ENCODE peak calls at places on chromosomes 2 and 18, in four cellular contexts. L, B, C and N are unnamed samples.

GRCh38 chr2:120230515-120231471 is 7.6 kb upstream of the TMEM185B start:
- DNase-seq in L (no peak), B (no peak), C (no peak), N (no peak)

GRCh38 chr2:121695179-121695451 is 41.6 kb downstream of the NIFK start:
- DNase-seq in L (no peak), B (no peak), C (no peak), N (no peak)

GRCh38 chr2:157747695-157748370 is 119.2 kb upstream of the ACVR1C start:
- DNase-seq in L (peak; percentile 61), B (peak; percentile 25), C (no peak), N (no peak)

GRCh38 chr2:176407711-176408110 is 138.5 kb downstream of the MTX2 start:
- DNase-seq in L (no peak), B (no peak), C (no peak), N (no peak)

GRCh38 chr18:45829896-45830295 is 4.4 kb downstream of the SIGLEC15 start:
- DNase-seq in L (no peak), B (no peak), C (no peak), N (no peak)

GRCh38 chr2:233565685-233566140 is 869 bp downstream of the USP40 start:
- DNase-seq in L (no peak), B (no peak), C (no peak), N (no peak)

GRCh38 chr18:5673576-5673975 is 129.8 kb upstream of the EPB41L3 start:
- DNase-seq in L (no peak), B (no peak), C (no peak), N (no peak)

GRCh38 chr2:240815761-240816583 is 4.0 kb downstream of the KIF1A start:
- DNase-seq in L (no peak), B (no peak), C (no peak), N (no peak)

GRCh38 chr2:98158305-98158704 is 71.3 kb downstream of the VWA3B start:
- DNase-seq in L (no peak), B (no peak), C (no peak), N (no peak)

GRCh38 chr2:237264480-237265219 is 149.3 kb downstream of the COL6A3 start:
- DNase-seq in L (peak; percentile 68), B (no peak), C (no peak), N (peak; percentile 75)

GRCh38 chr2:237259201-237259600 is 154.8 kb downstream of the COL6A3 start:
- DNase-seq in L (no peak), B (no peak), C (no peak), N (no peak)

GRCh38 chr2:237260032-237260431 is 153.9 kb downstream of the COL6A3 start:
- DNase-seq in L (peak; percentile 60), B (no peak), C (no peak), N (no peak)

GRCh38 chr2:237258146-237258545 is 155.8 kb downstream of the COL6A3 start:
- DNase-seq in L (peak; percentile 20), B (peak; percentile 13), C (no peak), N (no peak)

GRCh38 chr2:237262838-237263771 is 150.9 kb downstream of the COL6A3 start:
- DNase-seq in L (peak; percentile 91), B (no peak), C (no peak), N (peak; percentile 91)
- TF ChIP-seq CTCF in L (no peak), B (no peak), C (no peak), N (no peak)

DNA sequence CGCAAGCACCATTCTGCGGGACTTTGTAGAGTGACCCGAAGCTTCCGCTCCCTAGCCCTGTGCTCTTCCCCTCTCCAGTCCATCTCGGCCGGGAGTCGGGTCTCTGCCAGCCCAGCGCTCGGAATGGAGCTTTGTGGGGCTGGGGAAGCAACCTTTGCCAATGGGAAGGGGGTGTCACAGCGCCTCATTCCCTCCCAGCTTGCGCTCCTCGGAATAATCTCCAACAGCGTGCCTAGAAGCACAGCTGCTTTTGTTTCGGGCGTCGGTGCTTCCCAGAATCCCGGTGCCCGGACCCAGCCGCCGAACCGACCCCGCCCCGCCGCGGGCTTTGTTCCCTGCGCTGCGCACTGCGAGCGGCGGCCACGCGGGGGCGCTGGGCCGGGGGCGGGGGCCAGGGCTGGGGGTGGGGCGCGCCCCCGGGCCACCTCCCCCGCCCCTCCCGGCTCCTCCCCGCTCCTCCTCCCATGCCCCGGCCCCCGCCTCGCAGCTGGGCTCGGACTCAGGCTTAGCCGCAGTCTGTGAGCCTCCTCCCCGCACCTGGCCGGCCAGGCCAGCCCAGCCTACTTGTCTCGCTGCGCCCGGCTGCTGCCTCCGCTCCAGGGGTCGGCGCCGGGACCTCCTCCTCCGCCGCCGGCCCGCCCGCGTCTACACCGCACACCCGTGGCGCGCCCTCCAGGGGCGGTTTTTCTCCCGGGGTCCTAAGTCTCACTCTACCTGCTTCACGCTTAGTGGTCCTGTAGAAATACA is 77.7 kb upstream of the SMAD2 start:
- DNase-seq in L (peak; percentile 39), B (peak; percentile 96), C (no peak), N (no peak)
- H3K4me3 ChIP-seq in L (peak overlapping the region; percentile 57), B (peak overlapping the region; percentile 55), C (peak overlapping the region; percentile 58), N (peak overlapping the region; percentile 47)

GRCh38 chr2:208315081-208315788 is 49.2 kb downstream of the PIKFYVE start:
- DNase-seq in L (peak; percentile 46), B (no peak), C (no peak), N (peak; percentile 13)
- TF ChIP-seq CTCF in L (no peak), B (no peak), C (no peak), N (no peak)

GRCh38 chr2:44708646-44709000 is 232.9 kb upstream of the SIX3 start:
- DNase-seq in L (no peak), B (no peak), C (no peak), N (no peak)
- H3K4me3 ChIP-seq in L (no peak overlapping the region), B (peak overlapping the region; percentile 10), C (no peak overlapping the region), N (no peak overlapping the region)

GRCh38 chr18:22175326-22175725 is 5.9 kb downstream of the GATA6 start:
- DNase-seq in L (peak; percentile 56), B (no peak), C (no peak), N (peak; percentile 40)

GRCh38 chr18:22176282-22176621 is 6.9 kb downstream of the GATA6 start:
- DNase-seq in L (no peak), B (no peak), C (no peak), N (no peak)

GRCh38 chr18:22173928-22174301 is 4.5 kb downstream of the GATA6 start:
- DNase-seq in L (peak; percentile 48), B (peak; percentile 18), C (no peak), N (no peak)

GRCh38 chr18:22173221-22173927 is 4.0 kb downstream of the GATA6 start:
- DNase-seq in L (no peak), B (no peak), C (no peak), N (peak; percentile 32)

DNA sequence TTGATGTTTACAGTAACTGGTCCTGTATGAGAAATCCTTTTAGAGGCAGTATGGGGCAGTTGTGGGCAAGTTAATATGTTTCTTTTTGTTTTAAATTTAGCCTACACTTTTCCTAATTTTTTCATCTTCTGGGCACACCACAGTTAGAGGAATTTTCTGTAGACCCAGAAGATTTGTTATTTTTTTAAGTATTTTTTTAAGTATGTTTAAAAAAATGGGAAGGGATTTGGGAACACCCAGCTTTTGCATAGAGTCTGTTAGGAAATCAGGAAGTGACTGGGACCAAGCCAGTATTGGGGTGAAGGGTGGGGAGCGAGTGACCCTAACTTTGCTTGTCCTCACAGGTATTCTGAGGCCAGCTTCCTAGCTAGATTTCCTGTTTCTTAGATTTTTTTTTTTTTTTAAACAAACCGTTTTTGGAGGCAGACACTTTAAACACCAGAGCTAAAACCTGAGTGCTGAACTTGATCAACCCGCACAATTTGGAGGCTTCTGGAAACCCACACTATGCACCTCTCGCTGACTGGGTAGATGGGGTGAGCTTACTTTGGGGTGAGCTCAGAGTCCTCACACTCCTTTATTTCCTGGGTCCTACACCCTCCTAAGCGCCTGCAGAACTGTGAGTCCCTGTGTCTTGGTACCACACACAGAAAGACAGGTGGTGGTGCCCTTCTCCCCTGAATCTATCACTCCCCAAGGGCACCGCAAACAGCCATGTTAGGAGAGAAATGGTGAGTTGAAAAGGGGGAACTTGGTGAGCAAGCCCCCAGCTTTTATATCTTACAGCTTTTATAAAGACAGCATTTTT is 5.2 kb downstream of the GATA6 start:
- DNase-seq in L (peak; percentile 64), B (peak; percentile 41), C (no peak), N (peak; percentile 59)
- TF ChIP-seq CTCF in L (peak; percentile 10), B (peak; percentile 13), C (no peak), N (peak; percentile 17)

GRCh38 chr18:48973731-48974130 is 23.0 kb upstream of the SMAD7 start:
- DNase-seq in L (no peak), B (no peak), C (no peak), N (peak; percentile 72)

GRCh38 chr18:48963555-48964480 is 13.1 kb upstream of the SMAD7 start:
- DNase-seq in L (peak; percentile 7), B (no peak), C (no peak), N (no peak)

GRCh38 chr18:48966523-48966922 is 15.8 kb upstream of the SMAD7 start:
- DNase-seq in L (no peak), B (no peak), C (no peak), N (no peak)

GRCh38 chr18:48967545-48967944 is 16.8 kb upstream of the SMAD7 start:
- DNase-seq in L (no peak), B (no peak), C (no peak), N (no peak)

GRCh38 chr18:48968412-48969215 is 17.8 kb upstream of the SMAD7 start:
- DNase-seq in L (no peak), B (no peak), C (no peak), N (no peak)
- H3K4me3 ChIP-seq in L (no peak overlapping the region), B (no peak overlapping the region), C (no peak overlapping the region), N (no peak overlapping the region)

GRCh38 chr2:182134201-182134600 is 148.5 kb downstream of the PPP1R1C start:
- DNase-seq in L (no peak), B (no peak), C (no peak), N (no peak)

GRCh38 chr2:182129188-182129707 is 143.6 kb downstream of the PPP1R1C start:
- DNase-seq in L (no peak), B (no peak), C (no peak), N (no peak)

GRCh38 chr2:182133195-182133891 is 147.7 kb downstream of the PPP1R1C start:
- DNase-seq in L (no peak), B (no peak), C (no peak), N (peak; percentile 70)

DNA sequence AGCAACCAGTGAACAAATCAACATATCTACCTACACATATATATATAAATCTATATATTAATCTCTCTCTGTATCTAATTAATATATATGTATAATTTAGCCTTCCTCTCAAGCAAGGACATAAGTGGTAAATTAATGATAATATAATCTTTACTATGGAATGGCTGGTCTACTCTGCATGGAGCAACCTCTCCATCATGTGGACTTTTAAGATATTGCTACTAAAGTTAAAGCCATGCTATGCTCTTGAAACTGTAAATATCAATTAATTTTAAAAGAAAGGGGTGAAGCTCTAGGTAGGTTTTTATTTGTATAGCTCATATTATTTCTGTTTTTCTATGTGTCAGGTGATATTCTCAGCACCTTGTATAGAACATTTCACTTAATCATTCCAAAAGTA is 147.0 kb downstream of the PPP1R1C start:
- DNase-seq in L (peak; percentile 31), B (no peak), C (no peak), N (no peak)
- TF ChIP-seq CTCF in L (peak; percentile 21), B (peak; percentile 30), C (no peak), N (no peak)

GRCh38 chr18:37721544-37722302 is 156.1 kb upstream of the CELF4 start:
- DNase-seq in L (peak; percentile 53), B (no peak), C (no peak), N (peak; percentile 26)
- H3K4me3 ChIP-seq in L (no peak overlapping the region), B (no peak overlapping the region), C (no peak overlapping the region), N (no peak overlapping the region)

GRCh38 chr2:72116081-72116533 is 31.6 kb downstream of the CYP26B1 start:
- DNase-seq in L (no peak), B (no peak), C (no peak), N (peak; percentile 13)
- TF ChIP-seq CTCF in L (peak; percentile 34), B (peak; percentile 34), C (no peak), N (peak; percentile 45)